ENCODE peak calls at places on chromosomes 11 and 22, in four cellular contexts. Y, F, N and D are unnamed samples.

GRCh38 chr11:18669629-18670162 is 28.9 kb upstream of the TMEM86A start:
- DNase-seq in Y (no peak), F (no peak), N (no peak), D (no peak)

GRCh38 chr11:115579181-115579825 is 75.1 kb upstream of the CADM1 start:
- DNase-seq in Y (no peak), F (no peak), N (no peak), D (no peak)

GRCh38 chr11:127362754-127363153 is 362.2 kb upstream of the KIRREL3 start:
- DNase-seq in Y (no peak), F (no peak), N (no peak), D (no peak)

GRCh38 chr11:9529333-9529648 is 44.2 kb upstream of the WEE1 start:
- DNase-seq in Y (no peak), F (no peak), N (peak), D (no peak)

GRCh38 chr22:19419464-19420178 is 11.9 kb downstream of the HIRA start:
- DNase-seq in Y (no peak), F (no peak), N (no peak), D (no peak)

GRCh38 chr11:113715882-113716625 is 9.9 kb upstream of the TMPRSS5 start:
- DNase-seq in Y (no peak), F (no peak), N (no peak), D (no peak)

GRCh38 chr22:23251445-23252093 is 71.3 kb downstream of the BCR start:
- DNase-seq in Y (no peak), F (peak), N (no peak), D (no peak)

GRCh38 chr22:28002181-28002700 is 83.2 kb upstream of the PITPNB start:
- DNase-seq in Y (no peak), F (no peak), N (no peak), D (no peak)

GRCh38 chr11:73361953-73362776 is 14.0 kb upstream of the RELT start:
- DNase-seq in Y (no peak), F (no peak), N (no peak), D (no peak)

GRCh38 chr11:107397357-107397756 is 60.3 kb downstream of the CWF19L2 start:
- DNase-seq in Y (no peak), F (no peak), N (no peak), D (no peak)

GRCh38 chr22:20517422-20517821 is 10.0 kb downstream of the MED15 start:
- DNase-seq in Y (no peak), F (no peak), N (no peak), D (no peak)

GRCh38 chr22:35064664-35065063 is 1.3 kb upstream of the ISX start:
- DNase-seq in Y (no peak), F (no peak), N (no peak), D (no peak)

GRCh38 chr11:111541209-111542061 is 915 bp downstream of the LAYN start:
- DNase-seq in Y (no peak), F (no peak), N (peak), D (no peak)

GRCh38 chr22:33440756-33441155 is 382.6 kb upstream of the SYN3 start:
- DNase-seq in Y (no peak), F (no peak), N (no peak), D (no peak)

GRCh38 chr22:38314140-38314991 is 2.9 kb downstream of the CSNK1E start:
- DNase-seq in Y (no peak), F (no peak), N (no peak), D (no peak)

GRCh38 chr22:23538502-23538860 is 41.6 kb downstream of the IGLL1 start:
- DNase-seq in Y (no peak), F (peak), N (no peak), D (no peak)

GRCh38 chr11:130873766-130874165 is 42.5 kb downstream of the SNX19 start:
- DNase-seq in Y (no peak), F (no peak), N (no peak), D (no peak)

GRCh38 chr11:123775274-123775673 is 21.0 kb upstream of the OR6X1 start:
- DNase-seq in Y (no peak), F (no peak), N (no peak), D (no peak)

GRCh38 chr22:32079110-32080089 is 36.3 kb downstream of the SLC5A1 start:
- DNase-seq in Y (no peak), F (peak), N (no peak), D (no peak)

GRCh38 chr11:85627332-85627997 is at the start of gene DLG2:
- DNase-seq in Y (no peak), F (peak), N (no peak), D (no peak)

GRCh38 chr11:3735827-3736226 is 61.5 kb downstream of the NUP98 start:
- DNase-seq in Y (no peak), F (no peak), N (no peak), D (no peak)

GRCh38 chr11:209275-210121 is 2.0 kb downstream of the RIC8A start:
- DNase-seq in Y (no peak), F (no peak), N (no peak), D (no peak)
- TF ChIP-seq CTCF in Y (no peak), F (no peak), N (no peak), D (no peak)

GRCh38 chr11:14451825-14452224 is 47.8 kb downstream of the COPB1 start:
- DNase-seq in Y (no peak), F (no peak), N (no peak), D (no peak)

GRCh38 chr11:14458377-14458776 is 41.2 kb downstream of the COPB1 start:
- DNase-seq in Y (no peak), F (no peak), N (no peak), D (no peak)

GRCh38 chr11:14460147-14460546 is 39.5 kb downstream of the COPB1 start:
- DNase-seq in Y (no peak), F (no peak), N (no peak), D (no peak)

GRCh38 chr11:14455648-14456430 is 43.8 kb downstream of the COPB1 start:
- DNase-seq in Y (no peak), F (no peak), N (no peak), D (no peak)

DNA sequence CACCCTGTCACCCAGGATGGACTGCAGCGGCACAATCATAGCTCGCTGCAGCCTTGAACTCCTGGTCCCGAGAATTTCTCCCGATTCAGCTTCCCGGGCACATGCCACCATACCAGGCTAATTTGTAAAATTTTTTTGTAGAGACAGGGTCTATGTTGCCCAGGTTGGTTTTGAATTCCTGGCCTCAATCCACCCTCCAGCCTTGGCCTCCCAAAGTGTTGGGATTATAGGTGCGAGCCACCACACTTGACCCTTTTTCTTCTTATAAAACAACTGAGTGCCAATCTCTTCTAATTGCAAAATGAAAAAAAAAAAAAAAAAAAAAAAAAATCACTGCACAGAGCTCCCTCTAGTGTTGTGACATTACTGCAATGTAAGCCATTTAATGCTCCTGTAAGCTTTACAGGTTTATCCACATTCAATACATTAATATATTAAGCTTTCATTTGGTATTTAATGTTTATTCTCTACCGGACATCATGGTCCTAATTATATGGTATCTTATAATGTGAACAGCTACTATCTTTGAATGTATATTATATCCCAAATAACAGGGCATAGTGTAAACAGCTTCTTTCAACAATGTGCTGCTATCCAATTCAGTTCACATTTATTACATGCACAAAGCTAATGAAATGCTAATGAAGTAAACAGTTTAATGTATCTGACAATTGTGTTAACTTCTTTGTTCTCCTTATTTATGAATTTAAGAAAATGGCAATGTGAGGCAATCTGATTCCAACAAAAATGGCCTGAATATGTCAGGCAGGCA is 44.6 kb downstream of the COPB1 start:
- DNase-seq in Y (no peak), F (peak), N (no peak), D (no peak)
- TF ChIP-seq POLR2A in Y (no peak), F (no peak), N (no peak), D (no peak)

GRCh38 chr11:65954771-65955170 is 6.8 kb upstream of the SART1 start:
- DNase-seq in Y (no peak), F (no peak), N (no peak), D (no peak)
- TF ChIP-seq CTCF in Y (no peak), F (no peak), N (no peak), D (no peak)

GRCh38 chr11:45918331-45918941 is 759 bp upstream of the PEX16 start:
- DNase-seq in Y (peak), F (peak), N (peak), D (no peak)
- TF ChIP-seq POLR2A in Y (peak), F (peak), N (peak), D (peak)

GRCh38 chr11:78714539-78714938 is 139.9 kb upstream of the NARS2 start:
- DNase-seq in Y (no peak), F (no peak), N (no peak), D (no peak)
- TF ChIP-seq CTCF in Y (no peak), F (no peak), N (no peak), D (no peak)

GRCh38 chr22:50327711-50328019 is 853 bp upstream of the DENND6B start:
- DNase-seq in Y (no peak), F (no peak), N (no peak), D (no peak)

GRCh38 chr22:50329236-50329635 is 2.4 kb upstream of the DENND6B start:
- DNase-seq in Y (no peak), F (no peak), N (peak), D (no peak)

GRCh38 chr22:50325444-50326224 is 1.2 kb downstream of the DENND6B start:
- DNase-seq in Y (no peak), F (peak), N (no peak), D (no peak)

GRCh38 chr22:50326225-50326958 is 420 bp downstream of the DENND6B start:
- DNase-seq in Y (no peak), F (peak), N (no peak), D (no peak)

GRCh38 chr22:50326959-50327710 is at the start of gene DENND6B:
- DNase-seq in Y (peak), F (peak), N (peak), D (no peak)
- TF ChIP-seq POLR2A in Y (peak), F (peak), N (peak), D (no peak)

DNA sequence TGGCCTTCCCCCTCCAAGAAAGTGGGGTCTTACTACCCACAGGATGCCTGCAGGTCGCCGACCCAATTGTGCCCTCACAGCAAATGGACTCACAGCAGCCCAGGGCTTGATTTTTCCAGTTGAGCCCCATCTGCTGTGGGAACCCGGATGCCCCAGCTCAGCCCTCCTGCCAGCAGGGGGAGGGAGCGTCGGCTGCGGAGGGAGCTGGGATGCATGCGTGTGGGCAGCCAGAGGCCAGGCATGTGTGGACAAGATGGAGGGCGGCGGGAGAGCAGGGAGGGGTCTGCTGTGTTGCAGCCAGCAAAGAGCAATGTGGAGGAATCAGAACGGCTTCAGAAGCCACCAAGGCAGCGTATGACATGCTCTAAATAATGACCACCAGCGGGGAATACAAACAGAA is 41.0 kb upstream of the EIF3D start:
- DNase-seq in Y (no peak), F (no peak), N (no peak), D (no peak)
- TF ChIP-seq CTCF in Y (no peak), F (no peak), N (no peak), D (no peak)

DNA sequence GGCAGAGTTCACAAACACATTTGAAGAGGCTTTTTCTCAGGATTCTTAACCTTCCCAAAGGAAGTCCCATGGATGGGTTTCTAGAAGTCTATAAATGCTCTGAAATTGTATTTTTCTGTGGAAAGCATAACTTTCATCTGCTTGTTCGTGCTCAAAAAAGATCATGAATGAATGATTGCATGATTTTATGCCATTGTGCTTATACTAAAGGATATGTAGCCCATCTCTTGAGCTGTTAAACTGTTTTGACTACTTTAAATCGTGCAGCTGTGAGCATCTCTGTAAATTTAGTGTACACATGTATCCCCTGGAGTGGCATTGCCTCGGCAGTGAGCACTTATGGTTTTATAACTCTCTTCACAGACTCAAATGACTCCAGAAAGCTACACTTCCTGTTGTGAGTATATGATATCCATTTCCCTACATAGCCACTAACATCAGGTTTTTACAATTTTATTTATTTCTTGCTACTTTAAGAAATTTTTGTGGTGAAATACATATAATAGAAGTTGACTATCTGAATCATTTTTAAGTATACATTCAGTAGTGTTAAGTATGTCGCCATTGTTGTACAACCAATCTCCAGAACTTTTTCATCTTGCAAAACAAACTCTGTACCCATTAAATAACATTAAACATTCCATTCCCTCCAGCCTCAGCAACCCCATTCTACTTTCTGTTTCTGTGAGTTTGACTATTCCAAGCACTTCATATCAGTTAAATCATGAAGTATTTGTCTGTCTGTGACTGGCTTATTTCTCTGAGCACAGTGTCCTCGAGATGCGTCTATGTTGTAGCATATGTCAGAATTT is 8.0 kb downstream of the NEAT1 start:
- DNase-seq in Y (peak), F (no peak), N (no peak), D (no peak)
- TF ChIP-seq POLR2A in Y (no peak), F (no peak), N (no peak), D (no peak)

DNA sequence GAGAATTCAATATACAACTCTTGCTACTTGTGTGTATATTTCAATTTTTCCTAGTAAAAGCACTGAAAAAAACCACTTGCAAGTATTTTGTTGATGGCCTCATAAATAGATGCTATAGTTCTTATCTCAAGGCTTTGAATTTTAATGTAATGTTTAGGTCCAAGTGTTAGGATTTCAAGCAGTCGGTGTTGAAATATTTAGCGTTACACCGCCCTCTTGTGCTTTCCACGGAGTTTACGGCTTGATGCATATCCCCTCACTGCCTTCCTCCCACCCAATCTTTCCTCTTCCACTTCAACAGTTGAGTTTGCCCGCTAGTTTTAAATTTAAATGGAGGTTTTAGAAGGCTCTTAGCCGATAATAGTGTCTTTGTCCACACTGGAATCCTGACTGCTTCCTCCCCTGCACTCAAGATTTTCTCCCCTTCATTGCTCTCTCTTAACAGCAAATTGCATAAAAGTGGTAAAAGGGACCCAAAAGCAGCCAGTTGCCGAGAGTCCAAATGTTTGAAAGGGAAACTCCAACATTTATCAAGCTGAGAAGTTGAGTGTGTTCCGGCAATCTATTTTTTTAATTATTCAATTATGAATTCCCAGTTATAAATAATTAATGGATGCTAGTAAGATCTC is 25.9 kb upstream of the HTATIP2 start:
- DNase-seq in Y (no peak), F (no peak), N (no peak), D (no peak)
- TF ChIP-seq CTCF in Y (no peak), F (no peak), N (peak), D (no peak)

GRCh38 chr22:21952586-21953571 is at the start of gene PPM1F:
- DNase-seq in Y (peak), F (peak), N (peak), D (peak)
- TF ChIP-seq POLR2A in Y (peak), F (peak), N (peak), D (peak)